ENCODE peak calls at places on chromosome 6, in four cellular contexts. V is stromal cell of bone marrow, G is iris pigment epithelial cell, S is GM04503. I is an unnamed sample.

GRCh38 chr6:168992696-168993185 is 260.9 kb downstream of the THBS2 start:
- DNase-seq in V (no peak), S (no peak), G (no peak), I (no peak)

GRCh38 chr6:131948692-131949614 is 2.2 kb downstream of the CCN2 start:
- DNase-seq in S (no peak), G (peak), V (peak), I (no peak)

GRCh38 chr6:32825966-32826365 is 9.2 kb upstream of the HLA-DOB start:
- DNase-seq in G (peak), S (peak), V (peak), I (no peak)

GRCh38 chr6:18327621-18328548 is 59.3 kb upstream of the RNF144B start:
- DNase-seq in S (no peak), G (no peak), V (no peak), I (no peak)

GRCh38 chr6:147820520-147820919 is 312.0 kb downstream of the SAMD5 start:
- DNase-seq in V (no peak), S (no peak), G (no peak), I (no peak)

GRCh38 chr6:128712898-128713297 is 170.0 kb upstream of the LAMA2 start:
- DNase-seq in V (no peak), G (no peak), S (no peak), I (no peak)

GRCh38 chr6:13992417-13993055 is 67.8 kb downstream of the RNF182 start:
- DNase-seq in G (peak), S (peak), V (peak), I (no peak)

GRCh38 chr6:30617565-30618269 is at the start of gene MRPS18B:
- DNase-seq in S (peak), G (peak), V (peak), I (peak)

GRCh38 chr6:52049252-52050050 is 38.0 kb downstream of the PKHD1 start:
- DNase-seq in G (peak), S (no peak), V (peak), I (no peak)

GRCh38 chr6:47352966-47353365 is 43.3 kb upstream of the TNFRSF21 start:
- DNase-seq in V (no peak), G (no peak), S (no peak), I (no peak)

GRCh38 chr6:102793752-102794151 is 1400.2 kb downstream of the GRIK2 start:
- DNase-seq in G (no peak), V (no peak), S (no peak), I (no peak)

GRCh38 chr6:130362128-130362527 is 3.7 kb upstream of the TMEM200A start:
- DNase-seq in V (no peak), G (no peak), S (no peak), I (no peak)

GRCh38 chr6:46606318-46606717 is 46.3 kb downstream of the CYP39A1 start:
- DNase-seq in V (no peak), G (no peak), S (no peak), I (no peak)

GRCh38 chr6:31813463-31813849 is 1.6 kb downstream of the HSPA1L start:
- DNase-seq in G (no peak), S (no peak), V (no peak), I (no peak)

GRCh38 chr6:26158581-26159416 is 71.6 kb downstream of the HFE start:
- DNase-seq in S (no peak), V (no peak), G (peak), I (no peak)

GRCh38 chr6:31713991-31714684 is 1.0 kb upstream of the LY6G6D start:
- DNase-seq in V (no peak), G (no peak), S (no peak), I (no peak)

GRCh38 chr6:142444388-142444787 is 142.6 kb downstream of the ADGRG6 start:
- DNase-seq in G (peak), S (no peak), V (peak), I (no peak)

GRCh38 chr6:90197854-90198496 is 98.7 kb downstream of the BACH2 start:
- DNase-seq in V (peak), S (peak), G (peak), I (no peak)

GRCh38 chr6:131929227-131929626 is 21.9 kb downstream of the CCN2 start:
- DNase-seq in V (no peak), S (no peak), G (no peak), I (no peak)

GRCh38 chr6:131281471-131282270 is 146.4 kb downstream of the AKAP7 start:
- DNase-seq in V (no peak), S (no peak), G (peak), I (peak)

GRCh38 chr6:8821921-8822512 is 386.7 kb upstream of the SLC35B3 start:
- DNase-seq in G (peak), V (no peak), S (no peak), I (no peak)

GRCh38 chr6:31462964-31463940 is 34.7 kb upstream of the MICB start:
- DNase-seq in S (no peak), V (peak), G (peak), I (peak)

GRCh38 chr6:6907286-6907685 is 200.5 kb upstream of the RREB1 start:
- DNase-seq in G (no peak), S (no peak), V (no peak), I (no peak)

GRCh38 chr6:165615629-165616028 is 47.4 kb downstream of the PDE10A start:
- DNase-seq in G (peak), S (no peak), V (peak), I (no peak)

GRCh38 chr6:44078795-44079671 is 48.2 kb downstream of the MRPL14 start:
- DNase-seq in G (no peak), V (peak), S (no peak), I (peak)

GRCh38 chr6:159117541-159117940 is 51.7 kb upstream of the FNDC1 start:
- DNase-seq in V (no peak), S (no peak), G (no peak), I (no peak)

GRCh38 chr6:27178001-27178730 is 69.3 kb upstream of the PRSS16 start:
- DNase-seq in G (peak), V (peak), S (peak), I (no peak)

GRCh38 chr6:135088818-135089809 is 34.5 kb upstream of the HBS1L start:
- DNase-seq in S (peak), V (peak), G (peak), I (no peak)